ENCODE peak calls at places on chromosomes 11 and 22, in seven cellular contexts. X, S, K, W, G, R and L are unnamed samples.

GRCh38 chr11:117328414-117329010 is 858 bp downstream of the CEP164 start:
- DNase-seq in X (peak; percentile 42), S (no peak), K (peak; percentile 58), W (peak; percentile 44), G (peak; percentile 83), R (no peak), L (no peak)

GRCh38 chr22:26797910-26798309 is 140.5 kb downstream of the MIAT start:
- DNase-seq in X (no peak), S (peak; percentile 6), K (no peak), W (no peak), G (no peak), R (no peak), L (no peak)

GRCh38 chr11:3237119-3237518 is 4.9 kb upstream of the MRGPRE start:
- DNase-seq in X (no peak), S (no peak), K (no peak), W (no peak), G (no peak), R (no peak), L (no peak)

GRCh38 chr22:25572708-25573161 is 8.3 kb downstream of the GRK3 start:
- DNase-seq in X (no peak), S (no peak), K (no peak), W (no peak), G (no peak), R (no peak), L (no peak)

GRCh38 chr11:83979593-83979992 is 693.4 kb upstream of the CCDC90B start:
- DNase-seq in X (no peak), S (no peak), K (no peak), W (no peak), G (no peak), R (no peak), L (no peak)

GRCh38 chr11:27718346-27718852 is 18.1 kb upstream of the BDNF start:
- DNase-seq in X (peak; percentile 37), S (peak; percentile 73), K (peak; percentile 95), W (peak; percentile 57), G (peak; percentile 69), R (no peak), L (no peak)

GRCh38 chr11:47109882-47110281 is 66.8 kb downstream of the ARFGAP2 start:
- DNase-seq in X (no peak), S (no peak), K (no peak), W (no peak), G (no peak), R (no peak), L (no peak)

GRCh38 chr11:7577226-7577882 is 63.6 kb downstream of the PPFIBP2 start:
- DNase-seq in X (no peak), S (no peak), K (no peak), W (no peak), G (peak; percentile 87), R (no peak), L (no peak)

GRCh38 chr11:61516675-61517516 is 8.3 kb downstream of the LRRC10B start:
- DNase-seq in X (peak; percentile 48), S (no peak), K (no peak), W (no peak), G (no peak), R (no peak), L (no peak)

GRCh38 chr11:93528757-93529639 is 14.2 kb downstream of the SMCO4 start:
- DNase-seq in X (peak; percentile 19), S (no peak), K (no peak), W (no peak), G (no peak), R (no peak), L (no peak)

GRCh38 chr22:36289406-36289870 is 36.5 kb downstream of the APOL1 start:
- DNase-seq in X (no peak), S (no peak), K (no peak), W (no peak), G (peak; percentile 78), R (no peak), L (no peak)

GRCh38 chr11:70713988-70714665 is 315.8 kb downstream of the CTTN start:
- DNase-seq in X (no peak), S (no peak), K (no peak), W (no peak), G (no peak), R (no peak), L (no peak)

GRCh38 chr22:23034621-23035556 is 35.4 kb upstream of the GNAZ start:
- DNase-seq in X (no peak), S (no peak), K (no peak), W (no peak), G (no peak), R (no peak), L (no peak)

GRCh38 chr22:18954333-18954732 is 18.2 kb upstream of the PRODH start:
- DNase-seq in X (peak; percentile 87), S (no peak), K (peak; percentile 25), W (peak; percentile 70), G (peak; percentile 72), R (peak; percentile 86), L (peak; percentile 40)

GRCh38 chr11:114315749-114316368 is 19.7 kb downstream of the NNMT start:
- DNase-seq in X (peak; percentile 65), S (no peak), K (no peak), W (no peak), G (no peak), R (no peak), L (no peak)

GRCh38 chr22:29480512-29481264 is 670 bp downstream of the NEFH start:
- DNase-seq in X (peak; percentile 9), S (no peak), K (peak; percentile 56), W (peak; percentile 82), G (no peak), R (no peak), L (no peak)

GRCh38 chr11:15223318-15223717 is 108.6 kb downstream of the INSC start:
- DNase-seq in X (no peak), S (no peak), K (peak; percentile 4), W (no peak), G (no peak), R (no peak), L (no peak)

GRCh38 chr11:125892071-125892470 is 4.6 kb downstream of the HYLS1 start:
- DNase-seq in X (no peak), S (no peak), K (peak; percentile 75), W (no peak), G (no peak), R (no peak), L (no peak)

GRCh38 chr11:118117790-118118601 is 31.2 kb upstream of the SMIM35 start:
- DNase-seq in X (no peak), S (no peak), K (no peak), W (no peak), G (no peak), R (no peak), L (no peak)

GRCh38 chr11:33005175-33005574 is 10.5 kb upstream of the DEPDC7 start:
- DNase-seq in X (no peak), S (no peak), K (no peak), W (no peak), G (no peak), R (no peak), L (no peak)

GRCh38 chr22:37968452-37969251 is 15.2 kb downstream of the POLR2F start:
- DNase-seq in X (no peak), S (no peak), K (no peak), W (no peak), G (no peak), R (no peak), L (no peak)

GRCh38 chr22:37967147-37967546 is 13.6 kb downstream of the POLR2F start:
- DNase-seq in X (no peak), S (no peak), K (peak; percentile 38), W (no peak), G (no peak), R (no peak), L (no peak)

GRCh38 chr22:37965940-37966664 is 12.6 kb downstream of the POLR2F start:
- DNase-seq in X (no peak), S (no peak), K (peak; percentile 11), W (no peak), G (no peak), R (no peak), L (no peak)

GRCh38 chr22:37970864-37971263 is 13.5 kb downstream of the SOX10 start:
- DNase-seq in X (no peak), S (no peak), K (no peak), W (no peak), G (no peak), R (no peak), L (no peak)

GRCh38 chr22:37967637-37968451 is 14.3 kb downstream of the POLR2F start:
- DNase-seq in X (no peak), S (no peak), K (no peak), W (no peak), G (no peak), R (no peak), L (no peak)
- H3K27ac ChIP-seq in X (no peak overlapping the region), S (no peak overlapping the region), K (no peak overlapping the region), W (no peak overlapping the region), G (peak overlapping the region; percentile 19), R (no peak overlapping the region), L (no peak overlapping the region)

GRCh38 chr11:94583885-94584500 is 16.8 kb downstream of the PIWIL4 start:
- DNase-seq in X (no peak), S (no peak), K (peak; percentile 75), W (no peak), G (no peak), R (no peak), L (no peak)
- TF ChIP-seq POLR2A in X (no peak), S (no peak), K (no peak), W (no peak), G (no peak), R (no peak), L (no peak)

GRCh38 chr11:76944225-76944624 is 83.5 kb downstream of the ACER3 start:
- DNase-seq in X (no peak), S (no peak), K (no peak), W (no peak), G (no peak), R (no peak), L (no peak)

GRCh38 chr11:76935030-76935429 is 74.3 kb downstream of the ACER3 start:
- DNase-seq in X (no peak), S (no peak), K (no peak), W (no peak), G (no peak), R (no peak), L (no peak)

GRCh38 chr11:76939219-76939631 is 78.5 kb downstream of the ACER3 start:
- DNase-seq in X (no peak), S (no peak), K (peak; percentile 9), W (no peak), G (no peak), R (no peak), L (no peak)
- H3K27ac ChIP-seq in X (no peak overlapping the region), S (no peak overlapping the region), K (no peak overlapping the region), W (no peak overlapping the region), G (no peak overlapping the region), R (no peak overlapping the region), L (no peak overlapping the region)

DNA sequence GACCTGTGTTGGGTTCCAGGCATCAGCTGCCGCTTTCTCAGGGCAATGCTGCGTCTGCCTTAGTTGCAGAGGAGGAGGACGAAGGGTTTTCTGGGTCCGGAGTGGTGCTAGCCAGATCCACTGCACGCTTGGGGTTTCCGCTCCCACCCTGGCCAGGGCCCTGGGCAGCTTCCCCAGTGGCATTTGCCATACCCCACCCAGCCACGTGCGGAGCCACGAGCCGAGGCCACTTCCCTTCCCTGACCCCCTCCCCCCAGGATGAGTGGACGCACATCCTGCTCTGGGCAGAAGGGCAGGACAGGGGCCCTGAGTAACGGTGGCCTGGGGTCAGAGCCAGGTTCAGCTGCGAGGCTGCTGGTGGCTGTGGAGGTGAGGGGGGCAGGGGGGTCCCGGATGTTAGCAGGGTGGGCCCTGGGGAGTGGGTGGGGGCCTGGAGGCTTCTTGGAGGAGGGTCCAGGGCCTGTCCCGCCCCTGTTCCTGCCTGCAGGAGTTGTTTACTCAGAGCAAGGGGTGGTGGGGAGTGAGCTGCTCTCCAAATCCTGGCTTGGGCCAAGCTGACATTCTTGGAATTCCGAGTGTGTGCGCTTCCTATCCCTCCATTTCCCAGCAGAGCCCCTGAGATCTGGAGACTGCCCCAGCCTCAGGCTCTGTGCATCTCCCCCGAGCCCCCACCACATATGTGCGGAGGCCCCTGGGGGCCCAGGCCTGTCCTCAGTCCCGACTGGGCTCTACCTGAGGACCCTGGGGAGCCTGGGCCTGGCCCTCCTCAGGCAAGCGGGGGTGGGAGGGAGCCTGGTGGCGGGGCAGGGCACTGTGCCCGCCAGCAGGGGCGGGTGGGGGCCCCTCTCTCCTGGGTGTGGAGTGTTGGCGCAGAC is 1.4 kb downstream of the TSPAN4 start:
- DNase-seq in X (peak; percentile 79), S (no peak), K (peak; percentile 90), W (peak; percentile 94), G (peak; percentile 97), R (peak; percentile 92), L (peak; percentile 84)
- TF ChIP-seq POLR2A in X (peak; percentile 7), S (no peak), K (peak; percentile 71), W (peak; percentile 41), G (no peak), R (no peak), L (no peak)